ENCODE peak calls at places on chromosomes 5 and 9, in nine cellular contexts. One of them, this sample, is unnamed.

GRCh38 chr5:150644496-150644895 is 4.0 kb downstream of the SYNPO start:
- DNase-seq in lung: no peak
- DNase-seq in ACHN: no peak
- DNase-seq in WTC11: no peak
- DNase-seq in Right ventricle myocardium inferior: no peak
- DNase-seq in HFFc6: no peak
- DNase-seq in activated CD4-positive, alpha-beta T cell treated with anti-CD3 and anti-CD28 coated beads for 1 hour: no peak
- DNase-seq in EH: no peak
- DNase-seq in CD14-positive monocyte: no peak
- DNase-seq in this sample: no peak

GRCh38 chr9:77864096-77864889 is 167.3 kb downstream of the GNAQ start:
- DNase-seq in ACHN: no peak
- DNase-seq in Right ventricle myocardium inferior: no peak
- DNase-seq in WTC11: no peak
- DNase-seq in EH: peak; percentile 31
- DNase-seq in HFFc6: peak; percentile 11
- DNase-seq in lung: no peak
- DNase-seq in activated CD4-positive, alpha-beta T cell treated with anti-CD3 and anti-CD28 coated beads for 1 hour: no peak
- DNase-seq in CD14-positive monocyte: peak; percentile 46
- DNase-seq in this sample: no peak

GRCh38 chr5:2038337-2039179 is 155.8 kb upstream of the IRX4 start:
- DNase-seq in ACHN: peak; percentile 63
- DNase-seq in HFFc6: no peak
- DNase-seq in CD14-positive monocyte: no peak
- DNase-seq in Right ventricle myocardium inferior: peak; percentile 79
- DNase-seq in activated CD4-positive, alpha-beta T cell treated with anti-CD3 and anti-CD28 coated beads for 1 hour: peak; percentile 33
- DNase-seq in WTC11: peak; percentile 93
- DNase-seq in lung: peak; percentile 63
- DNase-seq in EH: peak; percentile 36
- DNase-seq in this sample: peak; percentile 92

GRCh38 chr5:111774525-111774924 is 17.5 kb upstream of the NREP start:
- DNase-seq in activated CD4-positive, alpha-beta T cell treated with anti-CD3 and anti-CD28 coated beads for 1 hour: no peak
- DNase-seq in EH: peak; percentile 76
- DNase-seq in Right ventricle myocardium inferior: peak; percentile 65
- DNase-seq in lung: peak; percentile 76
- DNase-seq in WTC11: peak; percentile 16
- DNase-seq in HFFc6: no peak
- DNase-seq in CD14-positive monocyte: no peak
- DNase-seq in ACHN: peak; percentile 79
- DNase-seq in this sample: no peak

GRCh38 chr5:132392978-132393825 is 23.7 kb downstream of the SLC22A5 start:
- DNase-seq in CD14-positive monocyte: no peak
- DNase-seq in lung: no peak
- DNase-seq in HFFc6: no peak
- DNase-seq in Right ventricle myocardium inferior: no peak
- DNase-seq in WTC11: no peak
- DNase-seq in EH: no peak
- DNase-seq in ACHN: no peak
- DNase-seq in activated CD4-positive, alpha-beta T cell treated with anti-CD3 and anti-CD28 coated beads for 1 hour: no peak
- DNase-seq in this sample: peak; percentile 70

GRCh38 chr9:75482566-75482965 is 394.3 kb downstream of the OSTF1 start:
- DNase-seq in WTC11: no peak
- DNase-seq in ACHN: peak; percentile 1
- DNase-seq in CD14-positive monocyte: no peak
- DNase-seq in activated CD4-positive, alpha-beta T cell treated with anti-CD3 and anti-CD28 coated beads for 1 hour: no peak
- DNase-seq in Right ventricle myocardium inferior: no peak
- DNase-seq in EH: no peak
- DNase-seq in HFFc6: no peak
- DNase-seq in lung: no peak
- DNase-seq in this sample: no peak

GRCh38 chr5:175687231-175687701 is 29.4 kb downstream of the HRH2 start:
- DNase-seq in activated CD4-positive, alpha-beta T cell treated with anti-CD3 and anti-CD28 coated beads for 1 hour: no peak
- DNase-seq in lung: no peak
- DNase-seq in CD14-positive monocyte: peak; percentile 46
- DNase-seq in EH: no peak
- DNase-seq in Right ventricle myocardium inferior: peak; percentile 85
- DNase-seq in WTC11: no peak
- DNase-seq in HFFc6: no peak
- DNase-seq in ACHN: no peak
- DNase-seq in this sample: no peak

GRCh38 chr9:33329117-33329563 is 38.8 kb downstream of the NFX1 start:
- DNase-seq in ACHN: peak; percentile 95
- DNase-seq in Right ventricle myocardium inferior: no peak
- DNase-seq in lung: peak; percentile 82
- DNase-seq in EH: peak; percentile 94
- DNase-seq in HFFc6: peak; percentile 98
- DNase-seq in activated CD4-positive, alpha-beta T cell treated with anti-CD3 and anti-CD28 coated beads for 1 hour: no peak
- DNase-seq in CD14-positive monocyte: no peak
- DNase-seq in WTC11: no peak
- DNase-seq in this sample: no peak

GRCh38 chr9:137974746-137975526 is 97.4 kb downstream of the CACNA1B start:
- DNase-seq in Right ventricle myocardium inferior: no peak
- DNase-seq in WTC11: no peak
- DNase-seq in HFFc6: no peak
- DNase-seq in EH: no peak
- DNase-seq in ACHN: no peak
- DNase-seq in lung: no peak
- DNase-seq in CD14-positive monocyte: no peak
- DNase-seq in activated CD4-positive, alpha-beta T cell treated with anti-CD3 and anti-CD28 coated beads for 1 hour: no peak
- DNase-seq in this sample: no peak

GRCh38 chr9:136416427-136416826 is 6.0 kb downstream of the PMPCA start:
- DNase-seq in HFFc6: no peak
- DNase-seq in WTC11: no peak
- DNase-seq in CD14-positive monocyte: no peak
- DNase-seq in EH: no peak
- DNase-seq in ACHN: no peak
- DNase-seq in activated CD4-positive, alpha-beta T cell treated with anti-CD3 and anti-CD28 coated beads for 1 hour: no peak
- DNase-seq in lung: no peak
- DNase-seq in Right ventricle myocardium inferior: no peak
- DNase-seq in this sample: no peak

GRCh38 chr9:70679845-70680244 is 265.4 kb upstream of the KLF9 start:
- DNase-seq in WTC11: no peak
- DNase-seq in CD14-positive monocyte: no peak
- DNase-seq in ACHN: no peak
- DNase-seq in EH: no peak
- DNase-seq in HFFc6: no peak
- DNase-seq in Right ventricle myocardium inferior: no peak
- DNase-seq in lung: no peak
- DNase-seq in activated CD4-positive, alpha-beta T cell treated with anti-CD3 and anti-CD28 coated beads for 1 hour: no peak
- DNase-seq in this sample: no peak

GRCh38 chr9:133088146-133088750 is 26.5 kb downstream of the CEL start:
- DNase-seq in EH: no peak
- DNase-seq in CD14-positive monocyte: peak; percentile 28
- DNase-seq in activated CD4-positive, alpha-beta T cell treated with anti-CD3 and anti-CD28 coated beads for 1 hour: no peak
- DNase-seq in ACHN: no peak
- DNase-seq in lung: no peak
- DNase-seq in Right ventricle myocardium inferior: no peak
- DNase-seq in HFFc6: no peak
- DNase-seq in WTC11: no peak
- DNase-seq in this sample: no peak

GRCh38 chr5:17189381-17190036 is 27.9 kb upstream of the BASP1 start:
- DNase-seq in HFFc6: peak; percentile 67
- DNase-seq in activated CD4-positive, alpha-beta T cell treated with anti-CD3 and anti-CD28 coated beads for 1 hour: peak; percentile 21
- DNase-seq in lung: peak; percentile 76
- DNase-seq in EH: peak; percentile 78
- DNase-seq in CD14-positive monocyte: peak; percentile 64
- DNase-seq in WTC11: peak; percentile 88
- DNase-seq in ACHN: peak; percentile 75
- DNase-seq in Right ventricle myocardium inferior: peak; percentile 81
- DNase-seq in this sample: peak; percentile 94

GRCh38 chr5:77898385-77898784 is 122.2 kb upstream of the TBCA start:
- DNase-seq in CD14-positive monocyte: no peak
- DNase-seq in activated CD4-positive, alpha-beta T cell treated with anti-CD3 and anti-CD28 coated beads for 1 hour: no peak
- DNase-seq in WTC11: no peak
- DNase-seq in lung: no peak
- DNase-seq in Right ventricle myocardium inferior: no peak
- DNase-seq in EH: no peak
- DNase-seq in HFFc6: no peak
- DNase-seq in ACHN: no peak
- DNase-seq in this sample: no peak

GRCh38 chr9:10260501-10260900 is 352.3 kb downstream of the PTPRD start:
- DNase-seq in EH: no peak
- DNase-seq in WTC11: no peak
- DNase-seq in activated CD4-positive, alpha-beta T cell treated with anti-CD3 and anti-CD28 coated beads for 1 hour: no peak
- DNase-seq in HFFc6: no peak
- DNase-seq in lung: no peak
- DNase-seq in Right ventricle myocardium inferior: no peak
- DNase-seq in ACHN: no peak
- DNase-seq in CD14-positive monocyte: no peak
- DNase-seq in this sample: no peak

GRCh38 chr5:3185488-3185887 is 410.1 kb upstream of the IRX1 start:
- DNase-seq in Right ventricle myocardium inferior: no peak
- DNase-seq in lung: no peak
- DNase-seq in activated CD4-positive, alpha-beta T cell treated with anti-CD3 and anti-CD28 coated beads for 1 hour: no peak
- DNase-seq in EH: no peak
- DNase-seq in WTC11: no peak
- DNase-seq in CD14-positive monocyte: no peak
- DNase-seq in ACHN: no peak
- DNase-seq in HFFc6: no peak
- DNase-seq in this sample: no peak

GRCh38 chr5:94691947-94692346 is 73.5 kb downstream of the SLF1 start:
- DNase-seq in activated CD4-positive, alpha-beta T cell treated with anti-CD3 and anti-CD28 coated beads for 1 hour: no peak
- DNase-seq in ACHN: peak; percentile 65
- DNase-seq in CD14-positive monocyte: no peak
- DNase-seq in lung: no peak
- DNase-seq in Right ventricle myocardium inferior: no peak
- DNase-seq in HFFc6: no peak
- DNase-seq in EH: no peak
- DNase-seq in WTC11: no peak
- DNase-seq in this sample: no peak

This sample was measured in esophagus muscularis mucosa.